ENCODE peak calls at places on chromosomes 4 and X, in seven cellular contexts. U is body of pancreas, F is breast epithelium, Y is GM12892, C is tibial nerve, T is spleen, J is thyroid gland. Z is an unnamed sample.

GRCh38 chrX:1434871-1435240 is 17.9 kb downstream of the ASMTL start:
- DNase-seq in T (peak), J (no peak), U (no peak), Y (no peak), F (peak), C (no peak), Z (peak)

GRCh38 chr4:15470149-15470520 is 453 bp downstream of the CC2D2A start:
- DNase-seq in U (no peak), J (no peak), T (no peak), C (no peak), Y (no peak), F (no peak), Z (no peak)

GRCh38 chr4:10729366-10729765 is 44.8 kb upstream of the CLNK start:
- DNase-seq in F (no peak), Y (no peak), U (no peak), C (no peak), J (no peak), T (no peak), Z (no peak)

GRCh38 chr4:12293906-12294525 is 865.3 kb upstream of the HS3ST1 start:
- DNase-seq in T (no peak), C (no peak), U (no peak), F (no peak), Y (no peak), J (no peak), Z (no peak)

GRCh38 chr4:19944806-19945205 is 306.9 kb upstream of the SLIT2 start:
- DNase-seq in T (peak), J (no peak), F (no peak), U (no peak), Y (no peak), C (no peak), Z (no peak)

GRCh38 chr4:6395466-6396228 is 76.8 kb downstream of the PPP2R2C start:
- DNase-seq in F (no peak), J (no peak), Y (no peak), C (no peak), U (no peak), T (no peak), Z (no peak)

GRCh38 chr4:151652841-151653547 is 107.8 kb downstream of the GATB start:
- DNase-seq in F (no peak), C (no peak), U (no peak), Y (no peak), J (no peak), T (no peak), Z (no peak)

GRCh38 chr4:54025582-54025981 is 38.8 kb downstream of the CHIC2 start:
- DNase-seq in J (no peak), U (no peak), C (no peak), F (no peak), T (no peak), Y (no peak), Z (no peak)

GRCh38 chr4:6405417-6405747 is 67.0 kb downstream of the PPP2R2C start:
- DNase-seq in Y (no peak), U (no peak), C (no peak), J (no peak), F (no peak), T (no peak), Z (no peak)

GRCh38 chr4:186651624-186652023 is 72.0 kb downstream of the FAT1 start:
- DNase-seq in T (no peak), F (peak), C (peak), U (peak), J (peak), Y (no peak), Z (no peak)

GRCh38 chr4:38315296-38315695 is 348.7 kb upstream of the KLF3 start:
- DNase-seq in C (no peak), J (no peak), U (no peak), Y (no peak), F (no peak), T (no peak), Z (no peak)

GRCh38 chrX:151458824-151459223 is 61.8 kb downstream of the VMA21 start:
- DNase-seq in U (no peak), Y (no peak), T (no peak), J (no peak), C (no peak), F (no peak), Z (no peak)

GRCh38 chr4:3399277-3400194 is 42.2 kb upstream of the HGFAC start:
- DNase-seq in C (no peak), U (no peak), Y (no peak), F (no peak), J (no peak), T (no peak), Z (no peak)

GRCh38 chr4:106312997-106313522 is 2.9 kb downstream of the TBCK start:
- DNase-seq in Y (no peak), T (no peak), F (no peak), C (no peak), U (no peak), J (no peak), Z (no peak)

GRCh38 chr4:183333202-183333601 is 11.0 kb upstream of the CLDN24 start:
- DNase-seq in J (no peak), Y (no peak), F (no peak), C (no peak), T (peak), U (no peak), Z (no peak)

GRCh38 chr4:187183351-187183750 is 459.7 kb upstream of the FAT1 start:
- DNase-seq in Y (no peak), T (no peak), F (no peak), C (no peak), J (no peak), U (no peak), Z (no peak)

GRCh38 chrX:149829751-149830191 is 48.0 kb downstream of the MAGEA9 start:
- DNase-seq in Y (no peak), J (no peak), U (no peak), F (no peak), C (no peak), T (no peak), Z (no peak)

GRCh38 chr4:85952982-85953650 is 406.7 kb downstream of the MAPK10 start:
- DNase-seq in F (no peak), T (no peak), C (no peak), J (no peak), U (no peak), Y (no peak), Z (no peak)

GRCh38 chrX:45715787-45716186 is 515.1 kb upstream of the DIPK2B start:
- DNase-seq in C (no peak), Y (no peak), J (peak), T (no peak), U (no peak), F (no peak), Z (no peak)

GRCh38 chr4:129172181-129172580 is 76.2 kb downstream of the C4orf33 start:
- DNase-seq in J (no peak), T (no peak), Y (no peak), F (no peak), C (no peak), U (no peak), Z (no peak)

GRCh38 chrX:131066237-131066636 is 8.1 kb downstream of the ARHGAP36 start:
- DNase-seq in T (no peak), J (no peak), Y (no peak), F (no peak), C (no peak), U (no peak), Z (no peak)

GRCh38 chr4:101169044-101170014 is 178.0 kb downstream of the PPP3CA start:
- DNase-seq in J (peak), U (peak), C (no peak), Y (no peak), T (peak), F (no peak), Z (peak)

GRCh38 chrX:133323450-133323849 is 91.8 kb downstream of the GPC4 start:
- DNase-seq in F (no peak), J (no peak), U (no peak), T (no peak), C (no peak), Y (no peak), Z (no peak)

GRCh38 chrX:42725196-42725595 is 52.8 kb downstream of the PPP1R2C start:
- DNase-seq in T (no peak), F (no peak), J (no peak), Y (no peak), U (no peak), C (no peak), Z (no peak)

GRCh38 chrX:103175944-103176753 is 38.8 kb upstream of the BEX4 start:
- DNase-seq in U (peak), T (no peak), F (peak), C (peak), J (peak), Y (peak), Z (peak)

GRCh38 chr4:139458543-139458942 is 4.6 kb downstream of the RAB33B start:
- DNase-seq in Y (no peak), F (no peak), U (no peak), C (no peak), T (no peak), J (no peak), Z (no peak)

GRCh38 chr4:48862661-48863060 is 31.8 kb downstream of the OCIAD1 start:
- DNase-seq in J (no peak), T (no peak), F (no peak), U (no peak), Y (no peak), C (no peak), Z (no peak)

GRCh38 chrX:132615396-132616131 is 126.7 kb upstream of the MBNL3 start:
- DNase-seq in Y (no peak), C (no peak), T (no peak), J (peak), F (no peak), U (peak), Z (peak)

GRCh38 chr4:92334716-92335350 is 31.1 kb downstream of the GRID2 start:
- DNase-seq in J (peak), T (no peak), Y (no peak), C (no peak), F (no peak), U (peak), Z (no peak)

GRCh38 chr4:128757712-128758111 is 51.8 kb upstream of the JADE1 start:
- DNase-seq in U (peak), J (peak), C (no peak), T (no peak), F (no peak), Y (no peak), Z (no peak)

GRCh38 chr4:119313237-119313636 is 8.7 kb downstream of the FABP2 start:
- DNase-seq in J (no peak), T (no peak), Y (no peak), C (no peak), U (no peak), F (no peak), Z (no peak)

GRCh38 chr4:22465349-22465748 is 50.5 kb downstream of the ADGRA3 start:
- DNase-seq in C (no peak), J (no peak), U (no peak), T (no peak), F (no peak), Y (no peak), Z (no peak)

GRCh38 chr4:112381996-112382692 is 85.0 kb downstream of the ALPK1 start:
- DNase-seq in C (no peak), U (no peak), Y (no peak), F (no peak), J (peak), T (no peak), Z (no peak)

GRCh38 chr4:87543835-87544461 is 14.8 kb upstream of the SPARCL1 start:
- DNase-seq in T (no peak), J (no peak), U (peak), C (no peak), Y (no peak), F (no peak), Z (no peak)

GRCh38 chrX:121642415-121642814 is 595.0 kb downstream of the GLUD2 start:
- DNase-seq in C (no peak), U (no peak), T (no peak), F (no peak), J (no peak), Y (no peak), Z (no peak)

GRCh38 chrX:10112510-10112909 is 44.3 kb upstream of the CLCN4 start:
- DNase-seq in Y (no peak), T (no peak), F (no peak), C (no peak), U (no peak), J (no peak), Z (no peak)

DNA sequence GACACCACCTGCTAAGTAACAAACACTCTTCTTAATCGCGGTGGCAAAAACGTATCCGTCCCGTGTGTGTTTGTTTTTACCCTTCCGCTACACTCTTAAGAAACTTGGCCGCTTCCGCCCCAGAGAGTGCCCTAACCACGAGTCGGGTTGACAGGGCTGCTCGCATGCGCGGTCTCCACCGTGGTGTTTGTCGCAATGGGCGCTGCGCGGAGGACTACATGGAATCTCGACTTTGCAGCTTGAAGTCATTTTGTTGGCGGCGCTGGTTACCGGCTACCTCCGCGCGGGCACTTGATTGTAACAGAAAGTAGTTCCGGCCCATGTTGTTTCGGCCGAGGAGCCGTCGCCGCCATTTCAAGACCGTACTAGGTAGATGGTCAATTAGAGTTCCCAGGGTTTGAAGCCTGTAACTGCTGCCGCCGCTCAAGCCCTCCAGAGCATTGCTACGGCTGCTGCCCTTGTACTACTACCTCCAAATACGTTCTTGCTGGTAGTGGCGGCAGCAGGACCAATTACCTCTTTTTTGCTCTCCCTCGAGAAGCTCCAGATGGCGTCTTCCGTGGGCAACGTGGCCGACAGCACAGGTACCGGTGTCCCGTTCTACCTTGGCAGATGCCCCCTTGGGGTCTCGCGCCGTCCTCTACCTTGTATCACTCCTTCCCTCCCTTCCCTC is at the start of gene OGT:
- DNase-seq in C (peak), Y (peak), J (peak), F (peak), U (peak), T (peak), Z (peak)
- TF ChIP-seq POLR2A in C (peak), Y (peak), J (peak), F (no peak), U (peak), T (peak), Z (peak)

DNA sequence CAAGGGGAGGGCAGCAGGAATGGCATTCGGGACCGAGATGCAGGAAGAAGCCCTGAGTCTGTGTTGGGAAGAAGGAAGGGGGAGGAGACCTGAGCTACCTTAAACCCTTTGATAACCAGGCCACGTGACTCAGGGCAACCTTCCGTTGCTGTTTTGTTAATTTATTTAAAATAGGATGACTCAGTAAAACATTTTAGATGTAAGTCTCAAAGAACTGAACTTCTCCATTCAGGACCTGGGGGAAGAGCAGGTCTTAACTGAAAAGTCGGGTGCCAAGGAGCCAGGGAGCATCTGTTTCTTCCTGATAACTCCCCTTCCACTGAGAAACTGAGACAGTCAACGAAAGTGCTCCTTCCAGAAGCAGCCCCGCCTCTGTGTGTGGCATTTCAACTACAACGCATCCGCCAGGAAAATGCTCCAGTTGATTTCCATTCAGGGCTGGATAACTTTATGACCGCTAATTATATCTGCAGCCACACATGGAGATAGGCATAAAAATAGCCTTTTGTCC is 88.0 kb downstream of the IRF2 start:
- DNase-seq in J (no peak), C (no peak), U (no peak), F (no peak), Y (no peak), T (no peak), Z (no peak)
- TF ChIP-seq POLR2A in J (no peak), C (no peak), U (no peak), F (no peak), Y (no peak), T (no peak), Z (peak)

GRCh38 chrX:68193786-68194185 is 239.5 kb downstream of the OPHN1 start:
- DNase-seq in F (no peak), Y (no peak), U (no peak), T (no peak), C (no peak), J (no peak), Z (no peak)

GRCh38 chrX:68199062-68199848 is 234.0 kb downstream of the OPHN1 start:
- DNase-seq in C (no peak), F (no peak), Y (no peak), T (no peak), J (no peak), U (no peak), Z (no peak)

GRCh38 chrX:68193234-68193633 is 240.1 kb downstream of the OPHN1 start:
- DNase-seq in C (no peak), T (no peak), J (no peak), U (no peak), Y (no peak), F (no peak), Z (no peak)

DNA sequence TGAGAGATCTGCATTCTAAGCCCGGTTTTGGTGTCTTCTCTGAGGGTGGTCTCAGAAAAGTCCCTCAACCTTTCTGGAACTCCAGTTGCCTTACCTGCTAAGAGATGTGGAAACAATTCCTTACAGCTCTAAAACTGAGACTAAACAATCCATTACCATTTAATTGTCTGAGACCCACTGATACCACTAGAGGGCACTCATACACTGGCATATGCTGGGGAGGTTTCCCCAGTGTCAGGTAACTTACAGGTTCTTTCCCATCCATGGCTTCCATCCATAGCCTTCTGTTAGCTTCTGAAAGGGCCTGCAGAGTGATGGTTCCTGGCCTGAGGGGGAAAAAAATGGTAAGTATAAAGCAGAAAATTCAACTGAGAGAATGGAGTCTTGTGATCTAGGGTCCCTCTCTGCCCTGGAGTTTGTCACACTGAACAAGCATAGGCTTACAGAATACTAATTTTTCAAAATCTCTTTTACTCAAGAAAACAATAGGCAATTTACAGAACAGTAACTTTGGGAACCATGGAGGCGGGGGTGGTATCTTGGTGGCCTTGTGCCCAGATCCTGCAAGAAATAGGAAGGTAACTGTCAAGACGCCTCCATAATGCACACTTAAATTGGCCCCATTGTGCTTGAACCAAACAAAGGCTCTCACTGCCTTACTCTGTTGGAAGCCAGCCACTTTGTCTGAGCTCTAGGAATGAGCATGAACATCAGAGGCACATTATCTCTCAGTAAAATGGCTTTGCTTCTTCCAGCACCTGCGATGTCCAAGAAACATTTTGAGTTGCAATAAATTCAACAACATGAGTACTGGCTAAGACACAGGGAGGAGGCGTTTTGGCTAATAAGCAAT is 236.1 kb downstream of the OPHN1 start:
- DNase-seq in U (peak), T (no peak), J (peak), F (no peak), C (no peak), Y (peak), Z (peak)
- TF ChIP-seq POLR2A in U (no peak), T (no peak), J (no peak), F (no peak), C (no peak), Y (no peak), Z (no peak)

GRCh38 chr4:150078041-150078995 is at the start of gene DCLK2:
- DNase-seq in U (peak), C (peak), Y (peak), J (peak), F (peak), T (peak), Z (peak)
- TF ChIP-seq POLR2A in U (no peak), C (no peak), Y (no peak), J (peak), F (no peak), T (no peak), Z (no peak)

GRCh38 chr4:68732653-68733466 is 62.4 kb upstream of the UGT2B15 start:
- DNase-seq in U (peak), C (no peak), J (no peak), F (no peak), T (no peak), Y (no peak), Z (no peak)
- TF ChIP-seq POLR2A in U (no peak), C (no peak), J (no peak), F (no peak), T (no peak), Y (no peak), Z (no peak)

GRCh38 chrX:48937065-48937907 is 18.5 kb upstream of the PIM2 start:
- DNase-seq in C (no peak), F (peak), T (peak), U (peak), Y (peak), J (peak), Z (peak)
- TF ChIP-seq POLR2A in C (no peak), F (no peak), T (peak), U (no peak), Y (no peak), J (no peak), Z (no peak)

DNA sequence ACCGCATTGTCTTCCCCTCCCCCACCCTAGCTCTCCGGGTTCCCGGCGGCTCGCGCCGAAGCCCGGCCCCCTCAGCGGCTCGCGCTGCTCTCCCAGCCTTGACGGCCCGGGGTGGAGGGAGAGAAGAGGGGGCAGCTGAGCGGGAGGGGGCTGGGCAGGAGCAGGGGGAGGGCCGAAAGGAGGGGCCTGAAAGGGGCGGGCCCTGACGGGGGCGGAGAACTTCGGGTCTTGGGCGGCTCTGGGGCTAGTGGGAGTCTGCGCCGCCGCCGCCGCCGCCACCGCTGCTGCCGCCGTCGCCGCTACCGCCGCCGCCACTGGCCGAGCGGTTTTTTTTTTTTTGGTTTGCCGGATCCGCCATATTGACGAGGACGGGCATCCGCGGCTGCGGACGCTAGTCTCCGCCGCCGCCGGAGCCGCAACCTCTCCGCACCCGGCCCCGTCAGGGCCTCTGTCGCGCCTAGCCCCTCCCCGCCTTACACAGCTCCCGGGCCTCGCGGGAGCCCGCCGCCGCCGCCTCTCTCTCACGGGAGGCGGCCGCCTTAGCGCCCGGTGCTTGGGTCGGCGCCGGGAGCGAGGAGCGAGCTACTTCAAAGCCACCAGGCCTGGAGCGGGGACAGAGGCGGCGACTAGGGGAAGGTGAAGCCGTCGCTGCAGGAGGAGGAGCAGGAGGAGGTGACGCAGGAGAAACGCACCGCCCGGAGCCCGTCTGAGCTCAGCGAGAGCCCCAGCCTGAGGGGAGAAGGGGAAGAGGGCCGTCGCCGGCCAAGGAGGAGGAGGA is at the start of gene USP9X:
- DNase-seq in F (peak), Y (peak), J (peak), C (peak), T (peak), U (peak), Z (peak)
- TF ChIP-seq POLR2A in F (no peak), Y (peak), J (peak), C (peak), T (peak), U (peak), Z (peak)

GRCh38 chrX:75642811-75643361 is 120.0 kb upstream of the ZDHHC15 start:
- DNase-seq in T (no peak), J (no peak), U (no peak), Y (no peak), C (no peak), F (no peak), Z (no peak)
- TF ChIP-seq POLR2A in T (no peak), J (no peak), U (no peak), Y (no peak), C (no peak), F (no peak), Z (no peak)

Z was measured in Peyer's patch.